ENCODE peak calls at places on chromosomes 4 and X, in ten cellular contexts. Q is dorsolateral prefrontal cortex, V is fibroblast of mammary gland, L is RWPE1, I is endothelial cell, N is psoas muscle, O is BE2C, R is OCI-LY7, H is retinal pigment epithelial cell, X is pancreas. Z is an unnamed sample.

GRCh38 chr4:147339116-147339515 is 141.8 kb upstream of the EDNRA start:
- DNase-seq in Q (no peak), V (peak), L (no peak), I (no peak), N (no peak), O (no peak), R (no peak), H (no peak), X (no peak), Z (no peak)

GRCh38 chr4:183030823-183031222 is 68.2 kb upstream of the WWC2 start:
- DNase-seq in Q (no peak), V (no peak), L (no peak), I (no peak), N (no peak), O (no peak), R (no peak), H (no peak), X (no peak), Z (no peak)

GRCh38 chr4:114226968-114227760 is 247.7 kb upstream of the ARSJ start:
- DNase-seq in Q (no peak), V (peak), L (no peak), I (no peak), N (no peak), O (no peak), R (no peak), H (no peak), X (no peak), Z (no peak)

GRCh38 chr4:103021120-103021519 is 1.6 kb upstream of the SLC9B1 start:
- DNase-seq in Q (no peak), V (no peak), L (no peak), I (no peak), N (no peak), O (no peak), R (no peak), H (no peak), X (no peak), Z (no peak)

GRCh38 chr4:13980317-13980716 is 352.8 kb upstream of the BOD1L1 start:
- DNase-seq in Q (no peak), V (peak), L (peak), I (no peak), N (no peak), O (no peak), R (no peak), H (no peak), X (no peak), Z (peak)

GRCh38 chr4:109559625-109559982 is 442 bp upstream of the MCUB start:
- DNase-seq in Q (no peak), V (no peak), L (peak), I (peak), N (peak), O (no peak), R (peak), H (no peak), X (no peak), Z (peak)

GRCh38 chr4:180398564-180398963 is 1844.6 kb upstream of the TENM3 start:
- DNase-seq in Q (no peak), V (peak), L (no peak), I (no peak), N (no peak), O (no peak), R (no peak), H (no peak), X (no peak), Z (no peak)

GRCh38 chr4:54898163-54898562 is 227.2 kb downstream of the KDR start:
- DNase-seq in Q (no peak), V (no peak), L (no peak), I (no peak), N (no peak), O (no peak), R (no peak), H (no peak), X (no peak), Z (no peak)

GRCh38 chr4:167826281-167826680 is 266.1 kb upstream of the ANXA10 start:
- DNase-seq in Q (no peak), V (peak), L (peak), I (no peak), N (no peak), O (no peak), R (no peak), H (no peak), X (no peak), Z (no peak)

GRCh38 chr4:169070895-169071218 is 60.8 kb upstream of the CBR4 start:
- DNase-seq in Q (no peak), V (peak), L (peak), I (no peak), N (no peak), O (no peak), R (no peak), H (peak), X (no peak), Z (no peak)

GRCh38 chrX:154355094-154355775 is 19.2 kb downstream of the FLNA start:
- DNase-seq in Q (no peak), V (no peak), L (no peak), I (no peak), N (no peak), O (no peak), R (no peak), H (no peak), X (peak), Z (no peak)

GRCh38 chrX:132491191-132491590 is 2.4 kb upstream of the MBNL3 start:
- DNase-seq in Q (no peak), V (no peak), L (no peak), I (no peak), N (no peak), O (no peak), R (peak), H (no peak), X (no peak), Z (peak)

GRCh38 chr4:1604706-1605205 is 79.4 kb downstream of the FAM53A start:
- DNase-seq in Q (peak), V (no peak), L (peak), I (no peak), N (no peak), O (no peak), R (peak), H (no peak), X (peak), Z (peak)

GRCh38 chrX:103428525-103428924 is 52.2 kb downstream of the BEX3 start:
- DNase-seq in Q (no peak), V (no peak), L (no peak), I (no peak), N (no peak), O (no peak), R (no peak), H (no peak), X (no peak), Z (no peak)

GRCh38 chr4:43316813-43317212 is 424.3 kb downstream of the GRXCR1 start:
- DNase-seq in Q (no peak), V (peak), L (peak), I (no peak), N (no peak), O (no peak), R (no peak), H (no peak), X (no peak), Z (no peak)

GRCh38 chrX:37779857-37780256 is at the start of gene CYBB:
- DNase-seq in Q (no peak), V (no peak), L (no peak), I (no peak), N (no peak), O (no peak), R (peak), H (no peak), X (no peak), Z (no peak)

GRCh38 chr4:81021526-81021944 is 9.0 kb upstream of the BMP3 start:
- DNase-seq in Q (no peak), V (no peak), L (no peak), I (no peak), N (no peak), O (no peak), R (no peak), H (no peak), X (no peak), Z (no peak)

GRCh38 chr4:16626945-16627344 is 271.5 kb downstream of the LDB2 start:
- DNase-seq in Q (no peak), V (peak), L (peak), I (no peak), N (no peak), O (no peak), R (no peak), H (peak), X (no peak), Z (no peak)

GRCh38 chr4:99652596-99653436 is 4.8 kb downstream of the C4orf54 start:
- DNase-seq in Q (no peak), V (no peak), L (no peak), I (no peak), N (no peak), O (no peak), R (no peak), H (no peak), X (peak), Z (no peak)

GRCh38 chr4:139858436-139859225 is 193.0 kb downstream of the MGST2 start:
- DNase-seq in Q (no peak), V (no peak), L (no peak), I (no peak), N (no peak), O (no peak), R (no peak), H (no peak), X (no peak), Z (peak)

GRCh38 chrX:28920554-28920953 is 333.3 kb downstream of the IL1RAPL1 start:
- DNase-seq in Q (no peak), V (no peak), L (no peak), I (no peak), N (no peak), O (no peak), R (no peak), H (no peak), X (no peak), Z (no peak)

GRCh38 chr4:161505141-161505540 is 658.7 kb downstream of the FSTL5 start:
- DNase-seq in Q (no peak), V (no peak), L (no peak), I (no peak), N (no peak), O (no peak), R (no peak), H (no peak), X (no peak), Z (no peak)

GRCh38 chr4:139144161-139144859 is 32.7 kb downstream of the ELF2 start:
- DNase-seq in Q (no peak), V (peak), L (peak), I (no peak), N (peak), O (peak), R (no peak), H (peak), X (no peak), Z (no peak)

GRCh38 chr4:100147198-100147597 is 43.1 kb downstream of the DDIT4L start:
- DNase-seq in Q (no peak), V (no peak), L (no peak), I (no peak), N (no peak), O (no peak), R (no peak), H (no peak), X (no peak), Z (no peak)

GRCh38 chrX:151019837-151020236 is 36.7 kb downstream of the HMGB3 start:
- DNase-seq in Q (no peak), V (peak), L (peak), I (no peak), N (no peak), O (no peak), R (no peak), H (no peak), X (no peak), Z (no peak)

GRCh38 chrX:148755111-148755510 is 254.7 kb downstream of the AFF2 start:
- DNase-seq in Q (no peak), V (no peak), L (no peak), I (no peak), N (no peak), O (no peak), R (no peak), H (no peak), X (no peak), Z (no peak)

GRCh38 chr4:185238261-185238681 is 28.9 kb downstream of the SNX25 start:
- DNase-seq in Q (no peak), V (peak), L (no peak), I (no peak), N (no peak), O (no peak), R (no peak), H (no peak), X (no peak), Z (peak)

GRCh38 chr4:22897520-22898108 is 204.9 kb downstream of the GBA3 start:
- DNase-seq in Q (no peak), V (peak), L (peak), I (peak), N (no peak), O (peak), R (peak), H (peak), X (no peak), Z (peak)

GRCh38 chr4:128583753-128584712 is 225.5 kb upstream of the JADE1 start:
- DNase-seq in Q (no peak), V (peak), L (no peak), I (no peak), N (peak), O (peak), R (no peak), H (no peak), X (peak), Z (no peak)
- TF ChIP-seq CTCF in Q (no peak), V (peak), L (no peak), I (no peak), N (no peak), O (no peak), R (no peak), H (no peak), X (no peak), Z (no peak)

GRCh38 chrX:11530621-11531020 is 135.1 kb downstream of the ARHGAP6 start:
- DNase-seq in Q (no peak), V (peak), L (no peak), I (no peak), N (no peak), O (no peak), R (no peak), H (no peak), X (no peak), Z (no peak)

GRCh38 chrX:11528623-11529022 is 137.1 kb downstream of the ARHGAP6 start:
- DNase-seq in Q (no peak), V (no peak), L (no peak), I (no peak), N (no peak), O (no peak), R (no peak), H (no peak), X (no peak), Z (no peak)

GRCh38 chrX:11532291-11533075 is 133.2 kb downstream of the ARHGAP6 start:
- DNase-seq in Q (no peak), V (no peak), L (no peak), I (no peak), N (no peak), O (peak), R (no peak), H (no peak), X (no peak), Z (no peak)

GRCh38 chrX:11533211-11533651 is 132.5 kb downstream of the ARHGAP6 start:
- DNase-seq in Q (no peak), V (peak), L (peak), I (no peak), N (no peak), O (no peak), R (peak), H (peak), X (no peak), Z (no peak)

DNA sequence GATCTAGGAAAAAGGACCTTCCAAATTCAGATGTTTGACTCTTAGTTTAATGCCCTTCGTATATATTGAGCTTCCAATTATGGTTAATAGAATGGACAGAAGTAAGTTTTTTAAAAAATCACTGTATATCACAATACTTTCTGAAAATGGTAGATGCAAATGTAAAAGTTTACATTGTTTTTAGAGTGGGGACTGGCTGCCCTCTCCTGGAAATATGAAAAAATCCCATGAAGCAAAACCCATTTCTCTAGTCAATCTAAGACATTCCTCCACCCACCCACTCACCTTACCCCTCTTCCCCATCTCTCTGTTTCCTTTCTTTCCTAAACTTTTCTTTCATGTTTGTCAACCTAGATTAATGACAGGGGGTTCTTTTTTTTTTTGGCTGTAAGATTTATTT is 134.5 kb downstream of the ARHGAP6 start:
- DNase-seq in Q (no peak), V (peak), L (no peak), I (no peak), N (no peak), O (no peak), R (peak), H (no peak), X (no peak), Z (no peak)
- TF ChIP-seq CTCF in Q (peak), V (peak), L (peak), I (no peak), N (peak), O (no peak), R (peak), H (peak), X (no peak), Z (no peak)

GRCh38 chr4:151931563-151931962 is 170.8 kb upstream of the GATB start:
- DNase-seq in Q (no peak), V (no peak), L (no peak), I (no peak), N (no peak), O (no peak), R (no peak), H (no peak), X (no peak), Z (no peak)

GRCh38 chr4:151934766-151935165 is 174.0 kb upstream of the GATB start:
- DNase-seq in Q (no peak), V (peak), L (no peak), I (no peak), N (no peak), O (no peak), R (no peak), H (no peak), X (no peak), Z (no peak)

GRCh38 chr4:151930372-151930771 is 169.6 kb upstream of the GATB start:
- DNase-seq in Q (no peak), V (no peak), L (no peak), I (no peak), N (no peak), O (no peak), R (no peak), H (no peak), X (no peak), Z (no peak)

GRCh38 chr4:151935411-151935810 is 174.6 kb upstream of the GATB start:
- DNase-seq in Q (no peak), V (no peak), L (no peak), I (no peak), N (no peak), O (no peak), R (no peak), H (no peak), X (no peak), Z (no peak)

GRCh38 chr4:151933122-151933827 is 172.5 kb upstream of the GATB start:
- DNase-seq in Q (no peak), V (no peak), L (no peak), I (no peak), N (no peak), O (peak), R (no peak), H (no peak), X (no peak), Z (no peak)
- TF ChIP-seq CTCF in Q (no peak), V (no peak), L (no peak), I (no peak), N (no peak), O (peak), R (peak), H (no peak), X (no peak), Z (no peak)

DNA sequence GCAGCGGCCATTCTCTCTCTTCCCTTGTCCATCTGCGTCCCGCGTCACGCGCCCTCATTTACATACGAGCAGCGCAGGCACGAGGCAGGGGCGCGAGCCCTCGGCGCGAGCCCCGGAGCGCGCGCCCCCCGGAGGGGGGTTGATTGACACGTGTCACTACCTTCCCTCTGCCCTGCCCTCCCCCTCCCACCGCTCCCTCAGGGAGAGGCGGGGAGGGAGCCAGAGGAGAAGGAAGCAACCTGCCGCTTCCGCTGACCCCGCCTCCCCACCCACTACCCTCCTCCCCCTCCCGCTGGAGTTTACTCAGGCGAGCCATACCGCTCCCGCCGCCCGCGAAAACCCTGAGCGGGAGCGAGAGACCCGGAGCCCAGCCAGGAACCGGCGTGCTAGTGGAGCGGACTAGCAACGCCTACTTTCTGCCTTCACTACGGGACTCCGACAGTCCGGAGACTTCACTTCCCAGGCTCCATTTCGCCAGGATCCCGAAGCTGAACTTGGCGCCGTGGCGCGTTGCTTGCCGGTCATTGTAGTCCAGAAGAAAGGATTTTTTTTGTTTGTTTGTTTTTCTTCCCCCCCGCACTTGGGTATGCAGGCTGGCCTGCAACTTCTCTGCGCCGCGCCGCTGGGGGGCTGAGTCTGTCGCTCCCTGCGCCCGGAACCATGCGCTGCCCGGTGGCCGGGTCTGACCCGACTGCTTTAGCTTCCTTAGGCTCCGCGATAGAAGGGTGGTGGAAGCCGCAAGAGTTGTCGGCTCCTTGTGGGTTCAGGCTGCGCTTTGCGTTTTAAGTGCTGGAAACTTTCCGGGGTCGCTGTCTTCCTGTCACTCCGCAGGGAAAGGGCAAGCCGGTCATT is at the start of gene LCORL:
- DNase-seq in Q (peak), V (peak), L (peak), I (peak), N (peak), O (peak), R (peak), H (peak), X (peak), Z (peak)
- TF ChIP-seq CTCF in Q (no peak), V (no peak), L (no peak), I (no peak), N (peak), O (no peak), R (peak), H (no peak), X (peak), Z (no peak)